ENCODE peak calls at places on chromosomes 16 and 17, in six cellular contexts. Q, M, W, G, F and O are unnamed samples.

GRCh38 chr16:82603784-82604411 is 22.9 kb upstream of the CDH13 start:
- DNase-seq in Q (peak), M (peak), W (peak), G (peak), F (peak), O (peak)

GRCh38 chr17:47742319-47743181 is 9.5 kb downstream of the TBX21 start:
- DNase-seq in Q (peak), M (peak), W (no peak), G (peak), F (no peak), O (no peak)

GRCh38 chr16:71846443-71846842 is 667 bp downstream of the ATXN1L start:
- DNase-seq in Q (peak), M (peak), W (peak), G (peak), F (no peak), O (no peak)

GRCh38 chr16:61024180-61024900 is 1011.9 kb downstream of the CDH8 start:
- DNase-seq in Q (no peak), M (no peak), W (no peak), G (no peak), F (no peak), O (no peak)

GRCh38 chr16:48503779-48504178 is 106.2 kb downstream of the N4BP1 start:
- DNase-seq in Q (no peak), M (peak), W (peak), G (no peak), F (peak), O (no peak)

GRCh38 chr16:27475561-27475960 is 73.6 kb downstream of the IL21R start:
- DNase-seq in Q (no peak), M (peak), W (peak), G (no peak), F (no peak), O (no peak)

GRCh38 chr17:50043290-50044148 is 12.4 kb upstream of the ITGA3 start:
- DNase-seq in Q (no peak), M (peak), W (no peak), G (no peak), F (no peak), O (peak)

GRCh38 chr17:70271200-70271599 is 101.9 kb downstream of the KCNJ2 start:
- DNase-seq in Q (no peak), M (no peak), W (no peak), G (no peak), F (no peak), O (no peak)

GRCh38 chr17:36683387-36683786 is 82.0 kb downstream of the MRM1 start:
- DNase-seq in Q (no peak), M (no peak), W (no peak), G (no peak), F (no peak), O (no peak)

GRCh38 chr17:17468217-17469010 is 8.4 kb upstream of the MED9 start:
- DNase-seq in Q (no peak), M (no peak), W (no peak), G (no peak), F (no peak), O (no peak)

GRCh38 chr17:67725232-67726206 is 7.8 kb downstream of the NOL11 start:
- DNase-seq in Q (no peak), M (no peak), W (no peak), G (no peak), F (no peak), O (no peak)

GRCh38 chr16:52252680-52253079 is 294.3 kb downstream of the TOX3 start:
- DNase-seq in Q (no peak), M (no peak), W (no peak), G (no peak), F (no peak), O (no peak)

GRCh38 chr17:65604070-65604469 is 42.6 kb upstream of the AXIN2 start:
- DNase-seq in Q (no peak), M (no peak), W (no peak), G (no peak), F (no peak), O (no peak)

GRCh38 chr16:56421976-56422669 is 3.2 kb downstream of the AMFR start:
- DNase-seq in Q (no peak), M (no peak), W (no peak), G (no peak), F (no peak), O (no peak)
- TF ChIP-seq CTCF in Q (no peak), M (no peak), W (no peak), G (no peak), F (no peak), O (no peak)

DNA sequence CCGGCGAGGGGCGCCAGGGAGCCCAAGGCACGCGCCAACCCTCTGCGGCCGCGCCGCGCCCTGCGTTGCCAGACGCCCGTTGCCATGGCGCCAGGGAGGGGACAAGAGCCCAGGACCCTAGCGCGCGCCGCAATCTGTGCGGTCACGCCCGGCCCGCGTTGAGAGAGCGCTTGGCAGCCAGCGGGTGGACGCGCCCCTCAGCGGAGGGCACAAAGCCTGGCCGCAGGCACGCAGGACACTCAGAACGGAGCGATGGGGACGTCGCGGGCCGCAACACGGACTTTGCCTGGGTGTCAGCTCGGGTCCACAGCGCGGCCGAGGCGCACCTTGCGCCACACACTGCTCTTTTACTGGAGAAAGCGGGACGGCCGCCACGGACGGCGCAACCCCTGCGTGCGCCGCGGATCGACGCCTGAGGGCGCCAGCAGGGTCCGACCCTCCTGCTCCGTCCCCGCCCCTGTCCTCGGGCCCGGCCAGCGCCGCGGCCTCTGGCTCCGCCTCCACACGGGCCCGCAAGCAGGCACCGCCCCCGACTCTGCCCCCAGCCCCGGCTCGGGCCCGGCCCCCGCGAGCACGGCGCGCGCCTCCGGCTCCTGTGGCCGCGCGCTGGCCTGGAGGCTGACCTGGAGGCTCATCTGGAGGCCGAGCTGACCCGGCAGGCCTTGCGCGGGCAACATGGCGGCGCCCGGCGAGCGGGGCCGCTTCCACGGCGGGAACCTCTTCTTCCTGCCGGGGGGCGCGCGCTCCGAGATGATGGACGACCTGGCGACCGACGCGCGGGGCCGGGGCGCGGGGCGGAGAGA is at the start of gene GFER:
- DNase-seq in Q (peak), M (peak), W (peak), G (peak), F (peak), O (peak)
- TF ChIP-seq CTCF in Q (no peak), M (peak), W (peak), G (no peak), F (no peak), O (no peak)

GRCh38 chr16:81593481-81593880 is 148.9 kb downstream of the CMIP start:
- DNase-seq in Q (no peak), M (no peak), W (no peak), G (no peak), F (no peak), O (no peak)
- TF ChIP-seq CTCF in Q (no peak), M (no peak), W (no peak), G (no peak), F (no peak), O (no peak)

GRCh38 chr17:59558039-59558438 is 7.4 kb upstream of the DHX40 start:
- DNase-seq in Q (no peak), M (no peak), W (no peak), G (no peak), F (no peak), O (no peak)

GRCh38 chr17:59565171-59565958 is at the start of gene DHX40:
- DNase-seq in Q (peak), M (peak), W (peak), G (peak), F (peak), O (peak)

GRCh38 chr17:59565959-59566324 is 532 bp downstream of the DHX40 start:
- DNase-seq in Q (peak), M (peak), W (peak), G (peak), F (no peak), O (peak)

GRCh38 chr17:59558953-59559352 is 6.5 kb upstream of the DHX40 start:
- DNase-seq in Q (no peak), M (peak), W (peak), G (no peak), F (no peak), O (no peak)

DNA sequence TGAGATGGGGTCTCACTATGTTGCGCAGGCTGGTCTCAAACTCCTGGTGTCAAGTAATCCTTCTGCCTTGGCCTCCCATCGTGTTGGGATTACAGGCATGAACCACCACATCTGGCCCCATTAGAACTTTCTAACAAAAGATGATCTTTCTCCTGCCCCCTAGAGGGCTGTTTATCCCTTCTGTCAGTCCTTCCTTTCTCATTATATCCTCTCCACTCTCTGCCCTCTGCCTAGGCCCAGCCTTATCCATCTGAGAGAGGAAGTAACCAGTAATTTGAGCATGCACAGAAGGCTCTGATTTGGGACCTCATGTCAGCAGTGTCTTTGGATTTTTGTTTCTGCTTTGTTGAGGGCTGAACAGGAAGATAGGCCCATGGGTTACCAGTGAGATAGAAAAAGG is 4.4 kb upstream of the DHX40 start:
- DNase-seq in Q (no peak), M (peak), W (peak), G (peak), F (no peak), O (no peak)
- TF ChIP-seq CTCF in Q (no peak), M (peak), W (peak), G (peak), F (no peak), O (no peak)

DNA sequence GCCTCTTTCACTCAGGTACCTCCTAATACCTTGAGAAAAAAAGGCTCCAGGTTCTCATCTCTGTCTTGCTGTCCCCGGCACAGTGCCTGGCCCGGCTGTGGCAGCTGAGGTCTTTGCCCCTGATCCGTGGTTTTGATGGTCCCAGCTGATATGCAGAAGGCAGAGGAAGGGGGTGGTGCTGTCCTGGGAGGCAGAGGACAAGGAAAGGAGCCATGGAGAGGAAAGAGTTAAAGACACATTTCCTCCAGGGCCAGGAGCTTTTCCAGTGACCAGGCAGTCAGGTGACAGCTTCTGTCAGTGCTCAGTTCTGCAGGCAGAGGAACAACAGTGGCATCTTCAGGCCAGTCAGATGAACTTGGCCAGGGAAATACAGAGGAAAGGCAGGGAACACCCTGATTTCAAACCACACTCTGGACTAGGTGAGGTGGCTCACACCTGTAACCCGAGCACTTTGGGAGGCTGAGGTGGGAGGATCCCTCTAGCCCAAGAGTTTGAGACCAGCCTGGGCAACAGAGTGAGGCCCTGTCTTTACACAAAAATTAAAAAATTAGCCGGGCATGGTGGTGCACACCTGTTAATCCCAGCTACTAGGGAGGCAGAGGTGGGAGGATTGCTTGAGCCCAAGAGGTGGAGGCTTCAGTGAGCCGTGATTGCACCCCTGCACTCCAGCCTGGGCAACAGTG is 3.3 kb upstream of the COG1 start:
- DNase-seq in Q (peak), M (peak), W (peak), G (peak), F (no peak), O (no peak)
- TF ChIP-seq CTCF in Q (no peak), M (peak), W (peak), G (peak), F (no peak), O (no peak)

DNA sequence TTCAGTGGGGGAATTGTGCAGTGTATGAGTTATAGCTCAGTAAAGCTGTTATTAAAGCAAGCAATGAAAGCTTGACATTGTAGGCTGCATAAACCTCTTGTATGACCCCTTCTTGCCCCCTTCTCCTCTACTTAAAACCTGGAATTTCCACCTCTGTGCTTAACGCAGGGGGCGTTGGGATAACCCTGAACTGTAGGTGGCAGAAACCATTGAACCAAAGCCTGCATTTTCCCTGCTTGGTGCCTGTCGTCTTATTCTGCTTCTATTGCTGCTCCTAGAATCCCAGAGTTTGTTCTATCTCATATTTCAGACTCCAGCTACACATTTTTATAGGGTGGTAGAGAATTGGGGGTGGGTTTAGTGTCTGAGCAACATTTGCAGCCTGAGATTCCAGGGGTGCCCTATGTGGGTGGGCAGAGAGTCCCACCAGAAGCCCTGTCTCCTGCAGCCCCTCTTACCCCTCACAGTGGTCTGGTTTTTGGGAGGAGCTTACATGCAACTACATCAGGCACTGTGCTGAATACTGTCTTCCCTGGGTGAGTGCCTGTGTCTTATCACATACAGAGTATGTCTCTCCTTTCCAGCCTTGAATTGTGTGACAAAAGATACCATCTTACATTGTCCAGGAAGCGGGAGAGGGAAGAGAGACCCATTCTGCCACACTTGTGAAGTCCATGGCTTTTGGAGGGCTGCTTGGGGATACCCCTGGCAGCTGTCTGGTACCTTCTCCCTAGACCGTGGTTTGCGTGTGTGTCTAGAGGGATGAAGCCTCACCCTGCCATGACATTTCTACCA is 407.7 kb upstream of the EEF2KMT start:
- DNase-seq in Q (no peak), M (no peak), W (no peak), G (no peak), F (no peak), O (no peak)
- TF ChIP-seq CTCF in Q (no peak), M (no peak), W (no peak), G (no peak), F (no peak), O (no peak)

DNA sequence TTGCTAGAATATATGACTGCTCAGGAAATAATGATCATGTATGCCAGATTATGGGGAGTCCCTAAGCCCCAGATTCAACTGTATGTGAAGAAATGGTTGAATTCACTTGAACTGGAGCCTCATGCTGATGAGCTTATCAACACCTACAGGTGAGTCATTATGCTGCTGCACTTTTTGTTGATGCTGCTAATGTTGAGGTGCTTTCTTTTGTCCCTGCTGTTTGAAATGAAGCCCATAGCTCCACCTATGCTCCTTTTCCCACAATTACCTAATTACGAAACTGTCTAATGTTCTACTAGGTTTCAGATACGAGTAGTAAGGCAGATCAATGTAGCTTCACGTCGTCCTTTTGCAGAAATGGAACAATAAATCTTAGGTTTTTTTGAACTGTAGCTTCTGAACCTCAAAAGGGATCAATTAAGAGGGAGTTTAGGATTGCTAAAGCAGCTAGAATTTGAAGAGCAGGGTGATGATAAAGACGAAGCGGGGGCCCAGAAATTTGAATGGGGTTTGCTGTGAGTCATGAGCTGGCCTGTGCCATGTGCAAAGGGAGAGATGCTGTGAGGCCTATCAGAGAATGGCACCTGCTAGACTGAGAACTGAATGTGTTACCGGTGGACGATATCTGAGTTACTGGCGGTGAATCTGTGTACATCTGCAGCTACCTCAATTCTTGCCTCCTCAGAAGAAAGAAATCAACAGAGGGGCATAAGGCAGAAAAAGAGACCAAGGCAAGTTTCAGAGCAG is 6.1 kb upstream of the UQCRC2 start:
- DNase-seq in Q (no peak), M (no peak), W (no peak), G (no peak), F (no peak), O (no peak)
- TF ChIP-seq CTCF in Q (no peak), M (no peak), W (no peak), G (no peak), F (no peak), O (no peak)

GRCh38 chr17:4744999-4745969 is 5.6 kb upstream of the CXCL16 start:
- DNase-seq in Q (peak), M (peak), W (no peak), G (no peak), F (no peak), O (no peak)
- TF ChIP-seq CTCF in Q (no peak), M (no peak), W (no peak), G (no peak), F (no peak), O (no peak)

GRCh38 chr16:68689921-68690320 is 44.8 kb downstream of the CDH3 start:
- DNase-seq in Q (no peak), M (no peak), W (no peak), G (no peak), F (no peak), O (no peak)
- TF ChIP-seq CTCF in Q (no peak), M (no peak), W (no peak), G (no peak), F (no peak), O (no peak)